ENCODE peak calls at places on chromosomes 13 and 19, in six cellular contexts. J, P, T, Z, U and H are unnamed samples.
A peak's percentile ranks its signal among the peaks of the same experiment; 100 is the strongest.

GRCh38 chr13:99289674-99290337 is 17.4 kb downstream of the GPR183 start:
- DNase-seq in J (no peak), P (no peak), T (no peak), Z (no peak), U (no peak), H (no peak)

GRCh38 chr13:113886561-113887112 is 22.8 kb upstream of the GAS6 start:
- DNase-seq in J (no peak), P (no peak), T (no peak), Z (no peak), U (no peak), H (no peak)

GRCh38 chr13:20525144-20525600 is 485 bp downstream of the CRYL1 start:
- DNase-seq in J (peak; percentile 71), P (peak; percentile 15), T (no peak), Z (peak; percentile 57), U (no peak), H (peak; percentile 41)

GRCh38 chr19:51712461-51713081 is 11.2 kb downstream of the HAS1 start:
- DNase-seq in J (no peak), P (no peak), T (no peak), Z (no peak), U (no peak), H (no peak)

GRCh38 chr19:30144794-30145193 is 202.8 kb downstream of the URI1 start:
- DNase-seq in J (no peak), P (no peak), T (no peak), Z (no peak), U (no peak), H (no peak)

GRCh38 chr13:104487006-104487405 is 1420.8 kb upstream of the SLC10A2 start:
- DNase-seq in J (no peak), P (no peak), T (no peak), Z (no peak), U (no peak), H (no peak)

GRCh38 chr19:34155686-34156085 is 16.6 kb upstream of the LSM14A start:
- DNase-seq in J (no peak), P (no peak), T (no peak), Z (no peak), U (no peak), H (no peak)

GRCh38 chr13:111330211-111330610 is 9.8 kb downstream of the TEX29 start:
- DNase-seq in J (no peak), P (no peak), T (no peak), Z (no peak), U (no peak), H (no peak)

GRCh38 chr13:20306039-20306438 is 73.9 kb upstream of the GJB6 start:
- DNase-seq in J (no peak), P (no peak), T (no peak), Z (no peak), U (no peak), H (no peak)

GRCh38 chr13:44575741-44576395 is at the start of gene TSC22D1:
- DNase-seq in J (peak; percentile 70), P (no peak), T (no peak), Z (peak; percentile 57), U (no peak), H (peak; percentile 51)

GRCh38 chr13:31072041-31072440 is 89.7 kb downstream of the HSPH1 start:
- DNase-seq in J (no peak), P (no peak), T (no peak), Z (no peak), U (no peak), H (no peak)

GRCh38 chr13:52010890-52011689 is at the start of gene ATP7B:
- DNase-seq in J (peak; percentile 68), P (peak; percentile 49), T (no peak), Z (peak; percentile 34), U (no peak), H (no peak)

GRCh38 chr13:66077286-66077685 is 1152.8 kb downstream of the PCDH9 start:
- DNase-seq in J (no peak), P (no peak), T (no peak), Z (no peak), U (no peak), H (no peak)

GRCh38 chr19:20565321-20566018 is at the start of gene ZNF737:
- DNase-seq in J (peak; percentile 98), P (peak; percentile 94), T (no peak), Z (peak; percentile 95), U (peak; percentile 99), H (peak; percentile 98)
- TF ChIP-seq POLR2A in J (peak; percentile 73), P (peak; percentile 77), T (no peak), Z (peak; percentile 80), U (peak; percentile 42), H (no peak)

GRCh38 chr19:7944177-7944761 is 803 bp upstream of the TIMM44 start:
- DNase-seq in J (peak; percentile 92), P (peak; percentile 86), T (peak; percentile 85), Z (peak; percentile 91), U (peak; percentile 85), H (peak; percentile 91)

GRCh38 chr19:7941895-7942596 is 1.4 kb downstream of the TIMM44 start:
- DNase-seq in J (no peak), P (no peak), T (no peak), Z (no peak), U (no peak), H (no peak)

GRCh38 chr19:7942981-7943443 is 454 bp downstream of the TIMM44 start:
- DNase-seq in J (no peak), P (peak; percentile 25), T (no peak), Z (no peak), U (no peak), H (no peak)

GRCh38 chr19:7940841-7941240 is 2.6 kb downstream of the TIMM44 start:
- DNase-seq in J (no peak), P (no peak), T (no peak), Z (no peak), U (no peak), H (no peak)

DNA sequence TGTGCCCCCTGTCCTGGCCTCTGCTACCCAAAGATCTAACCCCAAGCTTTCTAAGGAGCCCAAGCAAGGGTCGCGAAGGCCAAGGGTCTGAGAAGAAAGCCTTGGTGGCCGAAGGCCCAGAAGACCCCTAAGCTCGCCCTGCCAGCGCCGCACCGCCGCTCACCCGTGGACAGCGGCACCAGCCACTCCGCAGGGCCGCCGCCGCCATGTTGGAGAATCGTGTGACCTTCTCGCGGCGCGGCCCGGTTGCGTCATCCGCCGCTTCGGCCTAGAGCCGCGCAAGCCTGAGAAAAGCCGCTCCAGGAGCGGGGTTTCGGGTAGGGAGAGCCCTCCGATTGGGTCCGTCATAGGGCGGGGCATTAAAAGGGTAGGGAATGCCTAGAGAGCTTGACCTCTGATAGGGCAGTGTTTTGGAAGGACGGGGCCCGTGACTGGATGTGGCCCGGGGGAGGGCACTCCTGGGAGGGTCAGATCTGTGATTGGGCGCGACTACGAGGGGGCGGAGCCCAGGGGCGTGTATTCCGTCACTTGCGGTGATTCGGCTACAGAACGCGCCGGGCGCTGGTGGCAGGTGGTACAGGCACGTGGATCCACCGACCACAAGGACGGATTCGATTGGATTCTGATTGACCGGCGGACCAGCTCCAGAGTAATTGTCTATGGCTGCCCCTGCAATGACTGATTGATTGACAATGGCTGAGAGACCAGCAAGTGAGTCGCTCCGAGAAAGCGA is at the start of gene TIMM44:
- DNase-seq in J (peak; percentile 100), P (peak; percentile 99), T (peak; percentile 99), Z (peak; percentile 99), U (peak; percentile 99), H (peak; percentile 99)
- H3K4me3 ChIP-seq in J (peak within 1 kb of the TSS; percentile 76), P (peak within 1 kb of the TSS; percentile 65), T (peak within 1 kb of the TSS; percentile 96), Z (peak within 1 kb of the TSS; percentile 75), U (peak within 1 kb of the TSS; percentile 84), H (peak within 1 kb of the TSS; percentile 94)

DNA sequence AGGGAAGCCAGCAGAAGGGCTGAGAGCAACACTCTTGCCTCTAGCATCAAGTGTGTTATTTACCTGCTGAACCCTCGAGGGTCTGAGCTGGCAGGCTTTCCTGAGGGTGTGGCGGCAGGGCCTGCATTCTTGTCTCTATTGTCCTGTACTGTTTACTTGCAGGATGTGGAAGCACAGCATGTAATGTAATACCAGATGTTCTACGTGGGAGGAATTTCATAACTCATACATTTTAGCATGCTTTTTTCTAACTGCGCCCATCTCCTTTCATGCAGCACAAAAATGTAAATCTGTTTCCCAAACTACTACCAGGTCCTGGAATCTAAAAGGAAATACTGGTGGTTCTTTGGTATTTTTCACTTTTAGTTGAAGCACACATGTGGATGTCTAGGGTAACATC is 153.1 kb downstream of the RGCC start:
- DNase-seq in J (no peak), P (peak; percentile 66), T (no peak), Z (no peak), U (no peak), H (peak; percentile 27)
- TF ChIP-seq POLR2AphosphoS5 in J (peak; percentile 33), P (no peak), T (no peak), Z (no peak), U (no peak), H (no peak)

GRCh38 chr19:5891938-5892771 is 11.4 kb downstream of the NDUFA11 start:
- DNase-seq in J (no peak), P (no peak), T (no peak), Z (peak; percentile 58), U (no peak), H (peak; percentile 33)
- TF ChIP-seq POLR2A in J (no peak), P (no peak), T (no peak), Z (no peak), U (no peak), H (no peak)

GRCh38 chr19:6273701-6274601 is 5.8 kb downstream of the MLLT1 start:
- DNase-seq in J (peak; percentile 95), P (peak; percentile 89), T (no peak), Z (peak; percentile 64), U (peak; percentile 85), H (peak; percentile 83)
- H3K4me3 ChIP-seq in J (peak overlapping the region; percentile 23), P (peak overlapping the region; percentile 14), T (no peak overlapping the region), Z (no peak overlapping the region), U (peak overlapping the region; percentile 8), H (peak overlapping the region; percentile 13)

GRCh38 chr19:18280247-18281081 is 958 bp downstream of the JUND start:
- DNase-seq in J (peak; percentile 93), P (peak; percentile 52), T (no peak), Z (peak; percentile 87), U (peak; percentile 78), H (peak; percentile 84)
- TF ChIP-seq POLR2AphosphoS5 in J (peak; percentile 97), P (peak; percentile 70), T (peak; percentile 87), Z (peak; percentile 99), U (peak; percentile 98), H (peak; percentile 99)

GRCh38 chr13:28034256-28034655 is 45.8 kb upstream of the URAD start:
- DNase-seq in J (no peak), P (no peak), T (no peak), Z (no peak), U (no peak), H (no peak)

GRCh38 chr13:28031929-28032328 is 43.4 kb upstream of the URAD start:
- DNase-seq in J (no peak), P (no peak), T (no peak), Z (no peak), U (no peak), H (no peak)

GRCh38 chr13:28035146-28035782 is 46.8 kb upstream of the URAD start:
- DNase-seq in J (no peak), P (no peak), T (peak; percentile 22), Z (peak; percentile 22), U (no peak), H (no peak)

GRCh38 chr13:28040977-28041376 is 52.5 kb upstream of the URAD start:
- DNase-seq in J (no peak), P (no peak), T (no peak), Z (no peak), U (no peak), H (no peak)

DNA sequence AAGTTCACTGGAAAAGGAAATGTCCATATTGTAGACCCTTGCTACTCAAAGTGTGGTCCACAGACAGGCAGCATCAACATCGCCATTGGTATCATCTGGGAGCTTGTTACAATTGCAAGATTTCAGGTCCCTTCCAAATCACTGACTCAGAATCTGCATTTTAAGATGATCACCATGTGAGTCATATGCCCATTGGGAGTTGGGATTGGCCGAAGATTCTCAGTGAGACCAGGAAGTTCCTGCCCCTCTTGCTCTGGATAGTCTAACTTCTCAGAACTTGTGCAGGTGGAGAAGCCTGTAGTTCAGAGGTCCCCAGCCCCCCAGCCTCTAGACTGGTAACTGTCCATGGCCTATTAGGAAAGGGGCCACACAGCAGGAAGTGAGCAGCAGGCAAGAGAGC is 48.9 kb upstream of the URAD start:
- DNase-seq in J (no peak), P (no peak), T (peak; percentile 56), Z (no peak), U (no peak), H (no peak)
- TF ChIP-seq POLR2A in J (no peak), P (no peak), T (no peak), Z (no peak), U (no peak), H (no peak)